ENCODE peak calls at places on chromosomes 6 and 20, in ten cellular contexts. One of them, this sample, is unnamed.
A peak's percentile ranks its signal among the peaks of the same experiment; 100 is the strongest.

GRCh38 chr6:109024784-109025183 is 69.9 kb downstream of the SESN1 start:
- DNase-seq in activated CD8-positive, alpha-beta memory T cell treated with anti-CD3 and anti-CD28 coated beads, Interleukin-2, amount 50 U/mL, for 48 hours: no peak
- DNase-seq in breast epithelium: no peak
- DNase-seq in EL: no peak
- DNase-seq in nephron progenitor cell: peak; percentile 4
- DNase-seq in activated CD4-positive, alpha-beta T cell treated with anti-CD3 and anti-CD28 coated beads, Interleukin-2, amount 10 ng/mL, durations not matched to agents 7 days and 5 days: no peak
- DNase-seq in iris pigment epithelial cell: peak; percentile 8
- DNase-seq in activated T-cell treated with anti-CD3 and anti-CD28 coated beads for 24 hours: no peak
- DNase-seq in RCC 7860: no peak
- DNase-seq in neuronal stem cell: no peak
- DNase-seq in this sample: peak; percentile 21

GRCh38 chr20:19881080-19881840 is 123.2 kb downstream of the RIN2 start:
- DNase-seq in activated CD8-positive, alpha-beta memory T cell treated with anti-CD3 and anti-CD28 coated beads, Interleukin-2, amount 50 U/mL, for 48 hours: no peak
- DNase-seq in breast epithelium: no peak
- DNase-seq in EL: no peak
- DNase-seq in nephron progenitor cell: no peak
- DNase-seq in activated CD4-positive, alpha-beta T cell treated with anti-CD3 and anti-CD28 coated beads, Interleukin-2, amount 10 ng/mL, durations not matched to agents 7 days and 5 days: no peak
- DNase-seq in iris pigment epithelial cell: no peak
- DNase-seq in activated T-cell treated with anti-CD3 and anti-CD28 coated beads for 24 hours: no peak
- DNase-seq in RCC 7860: peak; percentile 64
- DNase-seq in neuronal stem cell: no peak
- DNase-seq in this sample: no peak

GRCh38 chr6:31497595-31498476 is at the start of gene MICB:
- DNase-seq in activated CD8-positive, alpha-beta memory T cell treated with anti-CD3 and anti-CD28 coated beads, Interleukin-2, amount 50 U/mL, for 48 hours: peak; percentile 86
- DNase-seq in breast epithelium: peak; percentile 63
- DNase-seq in EL: peak; percentile 89
- DNase-seq in nephron progenitor cell: peak; percentile 69
- DNase-seq in activated CD4-positive, alpha-beta T cell treated with anti-CD3 and anti-CD28 coated beads, Interleukin-2, amount 10 ng/mL, durations not matched to agents 7 days and 5 days: peak; percentile 90
- DNase-seq in iris pigment epithelial cell: peak; percentile 91
- DNase-seq in activated T-cell treated with anti-CD3 and anti-CD28 coated beads for 24 hours: peak; percentile 82
- DNase-seq in RCC 7860: peak; percentile 31
- DNase-seq in neuronal stem cell: peak; percentile 62
- DNase-seq in this sample: peak; percentile 64

GRCh38 chr6:2695464-2696095 is 55.1 kb downstream of the MYLK4 start:
- DNase-seq in activated CD8-positive, alpha-beta memory T cell treated with anti-CD3 and anti-CD28 coated beads, Interleukin-2, amount 50 U/mL, for 48 hours: no peak
- DNase-seq in breast epithelium: no peak
- DNase-seq in EL: peak; percentile 25
- DNase-seq in nephron progenitor cell: no peak
- DNase-seq in activated CD4-positive, alpha-beta T cell treated with anti-CD3 and anti-CD28 coated beads, Interleukin-2, amount 10 ng/mL, durations not matched to agents 7 days and 5 days: no peak
- DNase-seq in iris pigment epithelial cell: peak; percentile 59
- DNase-seq in activated T-cell treated with anti-CD3 and anti-CD28 coated beads for 24 hours: no peak
- DNase-seq in RCC 7860: peak; percentile 31
- DNase-seq in neuronal stem cell: no peak
- DNase-seq in this sample: no peak

GRCh38 chr6:119739776-119740175 is 390.2 kb upstream of the MAN1A1 start:
- DNase-seq in activated CD8-positive, alpha-beta memory T cell treated with anti-CD3 and anti-CD28 coated beads, Interleukin-2, amount 50 U/mL, for 48 hours: no peak
- DNase-seq in breast epithelium: no peak
- DNase-seq in EL: no peak
- DNase-seq in nephron progenitor cell: no peak
- DNase-seq in activated CD4-positive, alpha-beta T cell treated with anti-CD3 and anti-CD28 coated beads, Interleukin-2, amount 10 ng/mL, durations not matched to agents 7 days and 5 days: no peak
- DNase-seq in iris pigment epithelial cell: no peak
- DNase-seq in activated T-cell treated with anti-CD3 and anti-CD28 coated beads for 24 hours: no peak
- DNase-seq in RCC 7860: no peak
- DNase-seq in neuronal stem cell: no peak
- DNase-seq in this sample: no peak

GRCh38 chr20:24629668-24630067 is 160.2 kb downstream of the SYNDIG1 start:
- DNase-seq in activated CD8-positive, alpha-beta memory T cell treated with anti-CD3 and anti-CD28 coated beads, Interleukin-2, amount 50 U/mL, for 48 hours: no peak
- DNase-seq in breast epithelium: no peak
- DNase-seq in EL: no peak
- DNase-seq in nephron progenitor cell: no peak
- DNase-seq in activated CD4-positive, alpha-beta T cell treated with anti-CD3 and anti-CD28 coated beads, Interleukin-2, amount 10 ng/mL, durations not matched to agents 7 days and 5 days: peak; percentile 13
- DNase-seq in iris pigment epithelial cell: peak; percentile 21
- DNase-seq in activated T-cell treated with anti-CD3 and anti-CD28 coated beads for 24 hours: no peak
- DNase-seq in RCC 7860: no peak
- DNase-seq in neuronal stem cell: no peak
- DNase-seq in this sample: no peak

GRCh38 chr6:82959385-82959941 is 106.2 kb downstream of the UBE3D start:
- DNase-seq in activated CD8-positive, alpha-beta memory T cell treated with anti-CD3 and anti-CD28 coated beads, Interleukin-2, amount 50 U/mL, for 48 hours: no peak
- DNase-seq in breast epithelium: no peak
- DNase-seq in EL: peak; percentile 88
- DNase-seq in nephron progenitor cell: no peak
- DNase-seq in activated CD4-positive, alpha-beta T cell treated with anti-CD3 and anti-CD28 coated beads, Interleukin-2, amount 10 ng/mL, durations not matched to agents 7 days and 5 days: no peak
- DNase-seq in iris pigment epithelial cell: peak; percentile 45
- DNase-seq in activated T-cell treated with anti-CD3 and anti-CD28 coated beads for 24 hours: no peak
- DNase-seq in RCC 7860: peak; percentile 56
- DNase-seq in neuronal stem cell: peak; percentile 38
- DNase-seq in this sample: no peak

GRCh38 chr20:49865559-49865958 is 49.8 kb downstream of the SPATA2 start:
- DNase-seq in activated CD8-positive, alpha-beta memory T cell treated with anti-CD3 and anti-CD28 coated beads, Interleukin-2, amount 50 U/mL, for 48 hours: peak; percentile 36
- DNase-seq in breast epithelium: no peak
- DNase-seq in EL: peak; percentile 21
- DNase-seq in nephron progenitor cell: no peak
- DNase-seq in activated CD4-positive, alpha-beta T cell treated with anti-CD3 and anti-CD28 coated beads, Interleukin-2, amount 10 ng/mL, durations not matched to agents 7 days and 5 days: no peak
- DNase-seq in iris pigment epithelial cell: peak; percentile 83
- DNase-seq in activated T-cell treated with anti-CD3 and anti-CD28 coated beads for 24 hours: no peak
- DNase-seq in RCC 7860: no peak
- DNase-seq in neuronal stem cell: no peak
- DNase-seq in this sample: no peak

GRCh38 chr6:169250660-169251059 is 3.0 kb downstream of the THBS2 start:
- DNase-seq in activated CD8-positive, alpha-beta memory T cell treated with anti-CD3 and anti-CD28 coated beads, Interleukin-2, amount 50 U/mL, for 48 hours: no peak
- DNase-seq in breast epithelium: no peak
- DNase-seq in EL: peak; percentile 89
- DNase-seq in nephron progenitor cell: no peak
- DNase-seq in activated CD4-positive, alpha-beta T cell treated with anti-CD3 and anti-CD28 coated beads, Interleukin-2, amount 10 ng/mL, durations not matched to agents 7 days and 5 days: no peak
- DNase-seq in iris pigment epithelial cell: peak; percentile 92
- DNase-seq in activated T-cell treated with anti-CD3 and anti-CD28 coated beads for 24 hours: no peak
- DNase-seq in RCC 7860: peak; percentile 41
- DNase-seq in neuronal stem cell: no peak
- DNase-seq in this sample: no peak

GRCh38 chr6:134373282-134373922 is 55.5 kb upstream of the SGK1 start:
- DNase-seq in activated CD8-positive, alpha-beta memory T cell treated with anti-CD3 and anti-CD28 coated beads, Interleukin-2, amount 50 U/mL, for 48 hours: no peak
- DNase-seq in breast epithelium: no peak
- DNase-seq in EL: peak; percentile 81
- DNase-seq in nephron progenitor cell: no peak
- DNase-seq in activated CD4-positive, alpha-beta T cell treated with anti-CD3 and anti-CD28 coated beads, Interleukin-2, amount 10 ng/mL, durations not matched to agents 7 days and 5 days: no peak
- DNase-seq in iris pigment epithelial cell: peak; percentile 93
- DNase-seq in activated T-cell treated with anti-CD3 and anti-CD28 coated beads for 24 hours: no peak
- DNase-seq in RCC 7860: peak; percentile 33
- DNase-seq in neuronal stem cell: no peak
- DNase-seq in this sample: no peak

GRCh38 chr20:13098720-13099355 is 90.1 kb downstream of the SPTLC3 start:
- DNase-seq in activated CD8-positive, alpha-beta memory T cell treated with anti-CD3 and anti-CD28 coated beads, Interleukin-2, amount 50 U/mL, for 48 hours: no peak
- DNase-seq in breast epithelium: no peak
- DNase-seq in EL: no peak
- DNase-seq in nephron progenitor cell: no peak
- DNase-seq in activated CD4-positive, alpha-beta T cell treated with anti-CD3 and anti-CD28 coated beads, Interleukin-2, amount 10 ng/mL, durations not matched to agents 7 days and 5 days: no peak
- DNase-seq in iris pigment epithelial cell: no peak
- DNase-seq in activated T-cell treated with anti-CD3 and anti-CD28 coated beads for 24 hours: no peak
- DNase-seq in RCC 7860: no peak
- DNase-seq in neuronal stem cell: no peak
- DNase-seq in this sample: no peak

GRCh38 chr20:11266571-11266970 is 592.8 kb upstream of the JAG1 start:
- DNase-seq in activated CD8-positive, alpha-beta memory T cell treated with anti-CD3 and anti-CD28 coated beads, Interleukin-2, amount 50 U/mL, for 48 hours: no peak
- DNase-seq in breast epithelium: no peak
- DNase-seq in EL: no peak
- DNase-seq in nephron progenitor cell: no peak
- DNase-seq in activated CD4-positive, alpha-beta T cell treated with anti-CD3 and anti-CD28 coated beads, Interleukin-2, amount 10 ng/mL, durations not matched to agents 7 days and 5 days: no peak
- DNase-seq in iris pigment epithelial cell: no peak
- DNase-seq in activated T-cell treated with anti-CD3 and anti-CD28 coated beads for 24 hours: no peak
- DNase-seq in RCC 7860: peak; percentile 59
- DNase-seq in neuronal stem cell: no peak
- DNase-seq in this sample: no peak

GRCh38 chr20:41632896-41633295 is 14.7 kb upstream of the CHD6 start:
- DNase-seq in activated CD8-positive, alpha-beta memory T cell treated with anti-CD3 and anti-CD28 coated beads, Interleukin-2, amount 50 U/mL, for 48 hours: no peak
- DNase-seq in breast epithelium: no peak
- DNase-seq in EL: peak; percentile 60
- DNase-seq in nephron progenitor cell: no peak
- DNase-seq in activated CD4-positive, alpha-beta T cell treated with anti-CD3 and anti-CD28 coated beads, Interleukin-2, amount 10 ng/mL, durations not matched to agents 7 days and 5 days: no peak
- DNase-seq in iris pigment epithelial cell: peak; percentile 76
- DNase-seq in activated T-cell treated with anti-CD3 and anti-CD28 coated beads for 24 hours: no peak
- DNase-seq in RCC 7860: peak; percentile 52
- DNase-seq in neuronal stem cell: no peak
- DNase-seq in this sample: no peak

GRCh38 chr20:61445138-61445537 is 193.1 kb downstream of the CDH4 start:
- DNase-seq in activated CD8-positive, alpha-beta memory T cell treated with anti-CD3 and anti-CD28 coated beads, Interleukin-2, amount 50 U/mL, for 48 hours: no peak
- DNase-seq in breast epithelium: no peak
- DNase-seq in EL: no peak
- DNase-seq in nephron progenitor cell: no peak
- DNase-seq in activated CD4-positive, alpha-beta T cell treated with anti-CD3 and anti-CD28 coated beads, Interleukin-2, amount 10 ng/mL, durations not matched to agents 7 days and 5 days: no peak
- DNase-seq in iris pigment epithelial cell: no peak
- DNase-seq in activated T-cell treated with anti-CD3 and anti-CD28 coated beads for 24 hours: no peak
- DNase-seq in RCC 7860: no peak
- DNase-seq in neuronal stem cell: no peak
- DNase-seq in this sample: no peak

GRCh38 chr6:34301408-34301807 is 52.6 kb upstream of the SMIM29 start:
- DNase-seq in activated CD8-positive, alpha-beta memory T cell treated with anti-CD3 and anti-CD28 coated beads, Interleukin-2, amount 50 U/mL, for 48 hours: no peak
- DNase-seq in breast epithelium: no peak
- DNase-seq in EL: peak; percentile 35
- DNase-seq in nephron progenitor cell: no peak
- DNase-seq in activated CD4-positive, alpha-beta T cell treated with anti-CD3 and anti-CD28 coated beads, Interleukin-2, amount 10 ng/mL, durations not matched to agents 7 days and 5 days: no peak
- DNase-seq in iris pigment epithelial cell: peak; percentile 75
- DNase-seq in activated T-cell treated with anti-CD3 and anti-CD28 coated beads for 24 hours: no peak
- DNase-seq in RCC 7860: no peak
- DNase-seq in neuronal stem cell: no peak
- DNase-seq in this sample: peak; percentile 52

GRCh38 chr6:4346659-4347333 is 211.4 kb upstream of the ECI2 start:
- DNase-seq in activated CD8-positive, alpha-beta memory T cell treated with anti-CD3 and anti-CD28 coated beads, Interleukin-2, amount 50 U/mL, for 48 hours: no peak
- DNase-seq in breast epithelium: no peak
- DNase-seq in EL: no peak
- DNase-seq in nephron progenitor cell: no peak
- DNase-seq in activated CD4-positive, alpha-beta T cell treated with anti-CD3 and anti-CD28 coated beads, Interleukin-2, amount 10 ng/mL, durations not matched to agents 7 days and 5 days: no peak
- DNase-seq in iris pigment epithelial cell: peak; percentile 67
- DNase-seq in activated T-cell treated with anti-CD3 and anti-CD28 coated beads for 24 hours: no peak
- DNase-seq in RCC 7860: peak; percentile 4
- DNase-seq in neuronal stem cell: no peak
- DNase-seq in this sample: no peak

GRCh38 chr6:108114861-108115597 is 40.5 kb upstream of the OSTM1 start:
- DNase-seq in activated CD8-positive, alpha-beta memory T cell treated with anti-CD3 and anti-CD28 coated beads, Interleukin-2, amount 50 U/mL, for 48 hours: peak; percentile 79
- DNase-seq in breast epithelium: no peak
- DNase-seq in EL: peak; percentile 66
- DNase-seq in nephron progenitor cell: peak; percentile 63
- DNase-seq in activated CD4-positive, alpha-beta T cell treated with anti-CD3 and anti-CD28 coated beads, Interleukin-2, amount 10 ng/mL, durations not matched to agents 7 days and 5 days: peak; percentile 35
- DNase-seq in iris pigment epithelial cell: peak; percentile 83
- DNase-seq in activated T-cell treated with anti-CD3 and anti-CD28 coated beads for 24 hours: no peak
- DNase-seq in RCC 7860: no peak
- DNase-seq in neuronal stem cell: peak; percentile 65
- DNase-seq in this sample: peak; percentile 70

GRCh38 chr20:4063631-4064030 is 48.3 kb upstream of the RNF24 start:
- DNase-seq in activated CD8-positive, alpha-beta memory T cell treated with anti-CD3 and anti-CD28 coated beads, Interleukin-2, amount 50 U/mL, for 48 hours: no peak
- DNase-seq in breast epithelium: no peak
- DNase-seq in EL: no peak
- DNase-seq in nephron progenitor cell: no peak
- DNase-seq in activated CD4-positive, alpha-beta T cell treated with anti-CD3 and anti-CD28 coated beads, Interleukin-2, amount 10 ng/mL, durations not matched to agents 7 days and 5 days: no peak
- DNase-seq in iris pigment epithelial cell: peak; percentile 50
- DNase-seq in activated T-cell treated with anti-CD3 and anti-CD28 coated beads for 24 hours: no peak
- DNase-seq in RCC 7860: no peak
- DNase-seq in neuronal stem cell: no peak
- DNase-seq in this sample: no peak

This sample was measured in psoas muscle.